ENCODE peak calls at places on chromosomes 4 and X, in seven cellular contexts. Q, E, I, S, L, D and U are unnamed samples. For H3K4me1 and H3K27me3, the result is how much of the 10 kb centered on the place peaks cover.

GRCh38 chr4:3660086-3660927 is 105.9 kb upstream of the ADRA2C start:
- DNase-seq in L (no peak), S (no peak), D (no peak), Q (no peak), I (no peak), E (no peak), U (peak)

GRCh38 chrX:103356023-103356798 is at the start of gene TCEAL9:
- DNase-seq in I (no peak), L (peak), E (peak), Q (peak), D (peak), S (peak), U (peak)

GRCh38 chr4:80043534-80043933 is 29.5 kb downstream of the ANTXR2 start:
- DNase-seq in S (peak), I (no peak), L (no peak), D (no peak), E (no peak), Q (no peak), U (no peak)

GRCh38 chr4:41448935-41449334 is 89.0 kb upstream of the LIMCH1 start:
- DNase-seq in D (no peak), Q (no peak), I (no peak), L (no peak), E (no peak), S (no peak), U (peak)

GRCh38 chr4:4820264-4820663 is 39.2 kb upstream of the MSX1 start:
- DNase-seq in Q (no peak), E (peak), I (no peak), D (no peak), L (no peak), S (no peak), U (peak)

GRCh38 chr4:152374606-152375285 is 161.1 kb downstream of the FBXW7 start:
- DNase-seq in S (no peak), D (no peak), E (no peak), I (no peak), L (no peak), Q (no peak), U (no peak)

GRCh38 chr4:7328913-7329638 is 105.7 kb downstream of the PSAPL1 start:
- DNase-seq in S (peak), Q (no peak), D (peak), L (peak), I (no peak), E (no peak), U (peak)

GRCh38 chrX:147910607-147911006 is 1.1 kb upstream of the FMR1 start:
- DNase-seq in S (no peak), Q (no peak), E (no peak), I (no peak), D (no peak), L (no peak), U (no peak)

GRCh38 chr4:175386776-175387507 is 425.1 kb downstream of the GPM6A start:
- DNase-seq in E (no peak), Q (no peak), L (no peak), S (no peak), D (no peak), I (no peak), U (no peak)

GRCh38 chrX:115591856-115592842 is 31.2 kb downstream of the PLS3 start:
- DNase-seq in L (no peak), I (no peak), Q (no peak), E (no peak), D (no peak), S (peak), U (no peak)

GRCh38 chr4:74258949-74259348 is 49.3 kb upstream of the EPGN start:
- DNase-seq in Q (no peak), E (no peak), D (no peak), S (peak), L (no peak), I (no peak), U (no peak)

GRCh38 chrX:43949669-43950068 is 23.5 kb downstream of the NDP start:
- DNase-seq in Q (peak), D (peak), L (peak), I (peak), S (no peak), E (no peak), U (peak)

GRCh38 chrX:155094468-155095061 is 23.3 kb downstream of the BRCC3 start:
- DNase-seq in I (peak), D (no peak), S (peak), E (peak), L (no peak), Q (peak), U (peak)

GRCh38 chrX:124540474-124540873 is 194.1 kb downstream of the SH2D1A start:
- DNase-seq in L (no peak), I (no peak), E (no peak), S (no peak), Q (no peak), D (no peak), U (no peak)

GRCh38 chr4:72860766-72861165 is 208.8 kb downstream of the COX18 start:
- DNase-seq in I (no peak), Q (no peak), L (no peak), S (peak), E (no peak), D (no peak), U (no peak)

GRCh38 chr4:183821090-183821853 is 83.8 kb upstream of the STOX2 start:
- DNase-seq in D (no peak), I (no peak), L (no peak), S (no peak), Q (no peak), E (no peak), U (no peak)

GRCh38 chr4:183812567-183812966 is 92.5 kb upstream of the STOX2 start:
- DNase-seq in L (no peak), Q (no peak), E (no peak), S (no peak), I (no peak), D (no peak), U (no peak)

GRCh38 chr4:183816077-183816476 is 89.0 kb upstream of the STOX2 start:
- DNase-seq in I (no peak), Q (no peak), L (no peak), S (no peak), D (no peak), E (no peak), U (no peak)

DNA sequence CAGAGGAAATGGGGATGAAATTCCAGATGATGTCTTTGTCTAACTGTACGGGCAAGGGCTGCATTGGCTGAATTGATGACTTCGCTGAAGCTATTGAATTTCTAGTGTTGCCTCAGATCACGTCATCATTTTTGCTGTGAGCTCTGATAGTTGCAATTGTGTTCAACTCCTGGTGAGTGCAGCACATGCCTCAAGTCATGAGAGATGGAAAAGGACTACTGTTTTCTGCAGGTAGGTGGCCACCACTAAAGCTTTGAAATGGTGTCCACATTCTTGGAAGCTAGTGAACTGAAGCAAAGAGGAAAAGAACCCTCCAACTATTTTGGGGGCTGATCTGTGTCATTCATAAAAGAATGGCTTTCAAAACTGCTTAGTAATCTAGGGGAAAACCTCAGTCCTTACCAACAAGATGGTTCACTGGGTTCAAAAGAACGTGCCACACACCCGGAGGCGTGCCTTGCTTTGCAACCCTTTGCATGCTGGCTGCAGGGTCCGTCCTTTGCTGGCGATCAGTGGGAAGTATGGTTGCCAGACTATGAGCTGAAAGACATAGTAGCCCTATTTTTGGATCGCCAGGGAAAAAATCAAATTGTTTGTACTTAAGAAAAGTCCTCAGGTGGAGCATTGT is 88.1 kb upstream of the STOX2 start:
- DNase-seq in D (no peak), I (no peak), S (no peak), L (no peak), E (no peak), Q (no peak), U (no peak)
- H3K27ac ChIP-seq in D (no peak), I (no peak), S (no peak), L (no peak), E (no peak), Q (no peak), U (no peak)

DNA sequence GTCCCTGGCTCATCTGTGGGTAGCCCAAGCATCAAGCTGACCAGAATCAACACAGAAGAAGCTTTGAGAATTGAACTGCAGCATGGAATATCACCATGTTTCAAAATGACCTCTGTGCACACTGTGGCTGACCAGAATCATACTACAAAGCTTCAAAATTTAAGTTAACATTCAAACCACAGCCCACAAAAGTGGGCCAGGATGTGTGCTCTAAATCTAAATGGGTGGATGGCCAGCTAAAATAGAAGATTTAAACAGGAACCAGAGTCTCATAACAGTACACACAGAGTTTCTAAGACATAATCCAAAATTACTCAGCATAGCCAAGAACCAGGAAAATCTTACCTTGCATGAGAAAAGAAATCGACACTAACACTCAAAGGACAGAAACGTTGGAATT is 46.1 kb downstream of the KLF3 start:
- DNase-seq in L (no peak), S (no peak), E (no peak), I (no peak), D (no peak), Q (no peak), U (no peak)
- H3K4me1 ChIP-seq in L (under half), S (under half), E (under half), I (under half), D (under half), Q (under half), U (under half)

GRCh38 chrX:108217877-108218276 is 126.3 kb downstream of the ATG4A start:
- DNase-seq in I (no peak), D (peak), Q (no peak), L (no peak), S (no peak), E (no peak), U (no peak)
- H3K27me3 ChIP-seq in I (under half), D (half or more), Q (under half), L (under half), S (under half), E (under half), U (under half)

GRCh38 chr4:155094421-155094820 is 114.0 kb upstream of the NPY2R start:
- DNase-seq in L (no peak), I (no peak), E (no peak), Q (no peak), S (peak), D (no peak), U (no peak)

DNA sequence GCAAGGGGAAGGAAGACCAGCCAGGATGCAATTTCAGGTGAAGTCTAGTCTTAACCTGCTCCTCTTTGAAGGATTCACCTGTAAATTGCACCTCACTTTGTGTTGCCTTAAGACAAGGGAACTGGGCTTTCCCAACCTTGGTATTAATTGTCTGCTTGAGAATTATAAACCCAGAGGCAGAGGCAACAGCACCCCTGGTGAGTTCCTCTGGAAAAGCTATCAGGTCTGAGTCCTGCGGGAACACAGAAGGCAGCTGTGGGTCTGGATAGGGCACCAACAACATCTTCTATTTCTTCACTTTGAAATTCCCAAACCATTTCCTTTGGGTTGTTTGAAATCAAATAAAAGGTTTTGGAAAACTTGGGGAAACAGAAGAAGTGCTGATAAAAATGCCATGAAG is 109.2 kb upstream of the NPY2R start:
- DNase-seq in Q (no peak), I (no peak), L (no peak), D (no peak), E (no peak), S (no peak), U (no peak)
- H3K27ac ChIP-seq in Q (no peak), I (no peak), L (no peak), D (no peak), E (no peak), S (no peak), U (no peak)

DNA sequence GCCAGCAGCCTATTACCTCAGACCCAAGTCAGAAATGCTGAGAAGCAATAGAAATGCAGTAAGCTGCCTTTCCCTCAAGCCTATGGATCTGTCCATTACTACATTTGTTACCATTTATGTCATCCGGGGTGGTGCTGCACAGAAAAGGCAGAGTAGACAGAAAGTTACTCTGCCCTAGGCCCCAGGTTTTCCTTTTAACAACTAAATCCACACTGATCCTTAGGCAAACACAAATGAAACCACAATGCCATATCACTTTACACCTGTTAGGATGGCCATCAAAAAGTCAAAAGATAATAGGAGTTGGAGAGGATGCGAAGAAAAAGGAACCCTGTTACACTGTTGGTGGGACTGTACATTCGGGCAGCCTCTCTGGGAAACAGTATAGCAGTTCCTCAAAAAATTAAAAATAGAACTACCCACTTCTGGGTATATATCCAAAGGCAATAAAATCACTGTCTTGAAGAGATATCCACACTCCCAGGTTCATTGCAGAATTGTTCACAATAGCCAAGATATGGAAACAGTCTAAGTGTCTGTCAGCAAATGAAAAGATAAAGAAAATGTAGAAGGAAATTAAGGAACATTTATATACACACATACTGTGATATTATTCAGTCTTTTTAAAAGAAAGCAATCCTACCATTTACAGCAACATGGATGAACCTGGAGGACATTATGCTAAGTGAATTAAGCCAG is 186.3 kb downstream of the NWD2 start:
- DNase-seq in E (no peak), S (no peak), L (no peak), D (no peak), I (no peak), Q (no peak), U (peak)
- H3K4me1 ChIP-seq in E (under half), S (under half), L (under half), D (under half), I (under half), Q (under half), U (under half)

GRCh38 chr4:1172228-1172851 is at the start of gene SPON2:
- DNase-seq in D (peak), E (peak), S (peak), L (peak), Q (no peak), I (no peak), U (no peak)
- H3K27me3 ChIP-seq in D (half or more), E (under half), S (under half), L (under half), Q (half or more), I (under half), U (under half)

DNA sequence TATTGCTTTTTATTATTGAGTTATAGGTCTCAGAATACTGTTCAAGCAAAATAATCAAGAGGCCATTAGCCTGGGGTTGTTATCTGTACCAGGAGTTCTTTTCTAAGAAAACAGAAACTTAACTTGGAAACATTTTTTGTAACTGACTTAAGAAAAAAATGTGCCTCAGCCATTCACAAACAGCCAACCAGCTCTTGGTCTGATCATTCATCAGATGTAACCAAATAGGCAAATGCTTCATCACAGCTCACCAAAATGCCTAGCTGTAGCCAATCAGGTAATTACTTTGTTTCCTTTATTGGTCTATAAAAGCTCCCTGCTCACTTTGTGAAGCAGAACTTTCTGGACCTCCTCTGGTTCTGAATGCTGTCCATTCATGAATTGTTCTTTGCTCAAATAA is 387.7 kb downstream of the FAT4 start:
- DNase-seq in Q (no peak), L (no peak), S (peak), I (no peak), E (no peak), D (no peak), U (no peak)
- H3K27ac ChIP-seq in Q (no peak), L (no peak), S (no peak), I (no peak), E (no peak), D (no peak), U (no peak)

GRCh38 chr4:139312552-139313332 is 10.5 kb upstream of the NDUFC1 start:
- DNase-seq in L (no peak), S (no peak), D (no peak), Q (no peak), E (no peak), I (no peak), U (no peak)
- H3K4me1 ChIP-seq in L (under half), S (under half), D (under half), Q (under half), E (under half), I (half or more), U (under half)